ENCODE peak calls at places on chromosomes 16 and 17, in seven cellular contexts. J is A549, Q is GM12878, B is tibial nerve, N is ovary, Z is esophagus muscularis mucosa, H is HepG2. V is an unnamed sample.

GRCh38 chr17:61259360-61259759 is 140.3 kb upstream of the TBX2 start:
- DNase-seq in H (no peak), B (no peak), J (no peak), Q (no peak), Z (no peak), N (no peak), V (no peak)

GRCh38 chr17:60086822-60087591 is 8.3 kb upstream of the HEATR6 start:
- DNase-seq in Z (no peak), B (no peak), H (no peak), N (no peak), J (no peak), Q (no peak), V (no peak)

GRCh38 chr16:80263181-80263823 is 277.5 kb upstream of the DYNLRB2 start:
- DNase-seq in J (no peak), B (no peak), H (no peak), N (no peak), Q (no peak), Z (no peak), V (no peak)

GRCh38 chr17:63842173-63842539 is 329 bp downstream of the SMARCD2 start:
- DNase-seq in B (no peak), N (no peak), Q (no peak), Z (no peak), J (no peak), H (no peak), V (no peak)

GRCh38 chr16:21987498-21987897 is 13.4 kb downstream of the PDZD9 start:
- DNase-seq in Q (no peak), Z (no peak), J (no peak), B (no peak), H (no peak), N (no peak), V (no peak)

GRCh38 chr16:79229371-79229770 is 371.2 kb downstream of the MAF start:
- DNase-seq in Q (no peak), N (no peak), Z (no peak), B (no peak), H (no peak), J (no peak), V (no peak)

GRCh38 chr17:50205931-50206505 is 4.6 kb upstream of the COL1A1 start:
- DNase-seq in J (no peak), Z (no peak), H (no peak), N (peak; percentile 42), B (peak; percentile 8), Q (no peak), V (no peak)

GRCh38 chr16:3413730-3414379 is 12.8 kb downstream of the ZNF174 start:
- DNase-seq in B (no peak), Z (no peak), H (no peak), Q (no peak), N (no peak), J (no peak), V (no peak)

GRCh38 chr16:70782237-70782636 is 18.7 kb downstream of the VAC14 start:
- DNase-seq in B (no peak), H (no peak), Q (no peak), J (no peak), N (no peak), Z (no peak), V (no peak)

GRCh38 chr16:21260870-21261791 is 17.0 kb downstream of the CRYM start:
- DNase-seq in Z (no peak), N (no peak), H (peak; percentile 99), J (peak; percentile 94), B (no peak), Q (no peak), V (peak; percentile 84)

GRCh38 chr17:51076821-51077220 is 43.8 kb downstream of the SPAG9 start:
- DNase-seq in N (no peak), H (no peak), J (no peak), Z (no peak), Q (no peak), B (no peak), V (no peak)

GRCh38 chr16:1791943-1792812 is 1.3 kb downstream of the IGFALS start:
- DNase-seq in J (no peak), N (peak; percentile 40), B (no peak), Q (no peak), Z (no peak), H (no peak), V (no peak)

GRCh38 chr17:31373150-31374082 is 18.1 kb upstream of the RAB11FIP4 start:
- DNase-seq in J (no peak), B (no peak), Z (no peak), H (peak; percentile 42), N (no peak), Q (peak; percentile 31), V (no peak)

GRCh38 chr16:69747115-69747514 is 7.6 kb downstream of the NOB1 start:
- DNase-seq in Q (no peak), H (no peak), J (no peak), B (no peak), N (no peak), Z (no peak), V (no peak)

GRCh38 chr16:77435240-77435819 is 496 bp upstream of the ADAMTS18 start:
- DNase-seq in J (no peak), N (no peak), H (no peak), Z (no peak), Q (no peak), B (no peak), V (no peak)

DNA sequence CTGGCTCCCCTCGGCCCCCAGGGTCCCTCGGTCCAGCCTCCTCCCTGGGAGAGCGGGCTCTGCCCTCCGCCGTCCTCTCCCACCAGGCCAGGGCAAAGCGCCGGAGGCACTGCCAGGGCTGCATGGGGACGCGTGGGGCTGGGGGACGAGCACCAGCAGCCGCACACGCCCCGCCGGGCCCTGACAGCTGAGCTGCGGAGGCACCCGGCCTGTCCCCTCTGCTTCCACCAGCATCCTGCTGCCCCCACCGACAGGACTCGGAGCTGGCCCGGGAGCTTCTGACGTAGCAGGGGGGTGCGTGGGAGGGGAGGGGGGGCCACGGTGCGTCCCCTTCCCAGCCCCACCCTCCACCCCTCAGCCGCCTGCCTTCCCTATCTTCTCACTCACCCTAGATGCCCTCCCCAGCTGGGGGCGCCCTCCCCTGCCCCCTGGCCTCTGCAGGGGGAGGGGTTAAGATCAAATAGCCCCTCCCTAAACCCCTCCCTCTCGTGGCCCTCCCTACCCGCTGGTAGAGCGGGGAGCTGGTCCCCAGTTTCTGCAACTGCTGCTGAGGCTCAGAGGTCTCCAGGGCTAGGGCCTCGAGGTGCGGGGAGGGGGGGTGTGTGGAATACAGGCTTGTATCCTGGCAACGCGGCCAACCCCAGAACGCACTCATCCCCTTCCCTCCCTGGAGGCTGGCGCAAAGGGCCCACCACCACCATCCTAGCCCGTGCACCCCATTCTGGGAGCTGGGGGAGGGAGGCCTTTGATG is 1.1 kb downstream of the SRCIN1 start:
- DNase-seq in B (no peak), H (peak; percentile 36), Z (no peak), N (no peak), Q (no peak), J (peak; percentile 52), V (no peak)
- H3K4me1 ChIP-seq in B (peaks cover 51% of the 10 kb centered on the region), H (peaks cover 89% of the 10 kb centered on the region), Z (peaks cover 31% of the 10 kb centered on the region), N (peaks cover 6% of the 10 kb centered on the region), Q (peaks cover 11% of the 10 kb centered on the region), J (peaks cover 25% of the 10 kb centered on the region), V (peaks cover 37% of the 10 kb centered on the region)

GRCh38 chr16:19555186-19555937 is at the start of gene VPS35L:
- DNase-seq in J (peak; percentile 98), B (peak; percentile 95), Q (peak; percentile 94), Z (peak; percentile 99), N (peak; percentile 99), H (peak; percentile 92), V (peak; percentile 98)
- TF ChIP-seq EP300 in J (no peak), B (peak; percentile 83), Q (no peak), Z (no peak), N (no peak), H (no peak), V (no peak)

GRCh38 chr17:10087333-10087732 is 111.1 kb downstream of the GAS7 start:
- DNase-seq in J (no peak), N (no peak), Z (no peak), B (no peak), Q (no peak), H (no peak), V (no peak)
- H3K4me1 ChIP-seq in J (peaks cover 10% of the 10 kb centered on the region), N (peaks cover 2% of the 10 kb centered on the region), Z (peaks cover 61% of the 10 kb centered on the region), B (peaks cover 40% of the 10 kb centered on the region), Q (no peaks in the 10 kb centered on the region), H (no peaks in the 10 kb centered on the region), V (no peaks in the 10 kb centered on the region)

DNA sequence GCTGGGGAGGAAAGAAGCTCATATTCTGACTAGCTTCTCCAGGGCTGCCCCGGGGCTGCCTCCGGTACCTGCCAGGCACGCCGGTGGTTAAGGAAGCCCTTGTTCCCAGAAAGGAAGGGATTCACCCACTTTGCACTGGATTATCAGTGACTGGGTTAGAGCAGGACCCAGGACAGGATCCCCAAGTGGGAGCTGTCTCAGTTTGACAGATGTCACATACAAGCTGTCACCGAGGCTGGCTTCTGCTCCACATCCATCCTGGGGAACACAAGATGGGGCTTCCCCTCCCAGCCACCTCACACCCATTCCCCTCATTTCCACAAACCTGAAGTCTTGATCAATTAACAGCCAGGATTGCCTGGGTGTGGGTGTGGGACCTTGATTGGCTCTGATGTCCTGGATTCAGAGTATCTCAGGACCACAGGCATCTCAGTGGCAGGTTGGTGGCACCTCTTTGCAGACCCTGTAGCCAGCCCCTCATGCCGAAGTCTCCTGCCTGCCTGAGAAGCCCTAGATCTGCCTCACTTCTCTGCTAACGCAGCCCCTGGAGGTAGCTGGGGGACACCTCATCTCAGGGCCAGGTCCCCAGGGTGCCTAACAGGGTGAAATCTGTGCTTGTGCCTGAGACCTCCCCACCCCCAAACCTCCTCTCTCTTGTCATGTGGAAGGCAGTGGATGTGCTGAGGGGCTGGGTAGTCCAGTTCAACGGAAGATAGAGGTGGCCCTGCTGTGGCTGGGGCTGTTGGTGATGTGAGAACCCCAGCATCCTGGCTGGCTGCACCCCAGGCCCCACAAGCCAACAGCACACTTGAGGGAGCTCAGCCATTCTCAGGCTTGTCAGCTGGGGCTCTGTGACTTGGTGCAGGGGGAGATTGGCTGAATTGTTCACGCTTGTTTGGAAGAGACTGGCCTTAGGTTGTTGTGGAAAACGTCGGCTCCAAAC is 1.4 kb downstream of the CACNG5 start:
- DNase-seq in Q (no peak), H (no peak), J (no peak), N (no peak), Z (no peak), B (no peak), V (no peak)
- TF ChIP-seq EP300 in Q (no peak), H (no peak), J (no peak), N (no peak), Z (no peak), B (no peak), V (no peak)